ENCODE peak calls at places on chromosomes 11 and 22, in nine cellular contexts. B is C1 segment of cervical spinal cord; D is ovary; G is HepG2; N is mesenchymal stem cell; Q is left cardiac atrium; E is T-helper 1 cell; I is psoas muscle; V is activated CD4-positive, CD25-positive, alpha-beta regulatory T cell. R is an unnamed sample.

GRCh38 chr11:97622795-97623194 is 1233.0 kb downstream of the JRKL start:
- DNase-seq in B (no peak), Q (no peak), E (no peak), N (peak), I (no peak), D (no peak), V (no peak), G (no peak), R (no peak)

GRCh38 chr11:122037911-122038310 is 78.1 kb downstream of the BLID start:
- DNase-seq in B (no peak), N (no peak), Q (no peak), V (no peak), D (no peak), E (no peak), I (no peak), G (no peak), R (no peak)

GRCh38 chr22:26542831-26543230 is 30.6 kb upstream of the TFIP11 start:
- DNase-seq in I (no peak), D (no peak), Q (no peak), G (no peak), N (no peak), E (no peak), V (no peak), B (no peak), R (no peak)

GRCh38 chr11:1568451-1568911 is 3.6 kb downstream of the DUSP8 start:
- DNase-seq in V (no peak), Q (peak), N (no peak), I (no peak), D (no peak), E (peak), G (no peak), B (no peak), R (no peak)

GRCh38 chr11:62295504-62295903 is 3.4 kb downstream of the SCGB1D4 start:
- DNase-seq in V (no peak), B (no peak), I (no peak), D (no peak), Q (no peak), N (peak), G (peak), E (no peak), R (peak)

GRCh38 chr11:25983280-25983679 is 348.6 kb upstream of the ANO3 start:
- DNase-seq in N (no peak), I (no peak), Q (no peak), D (no peak), E (no peak), B (no peak), V (no peak), G (no peak), R (no peak)

GRCh38 chr22:19868333-19868732 is 13.7 kb upstream of the GNB1L start:
- DNase-seq in G (no peak), I (no peak), Q (peak), N (no peak), B (no peak), V (no peak), D (no peak), E (no peak), R (no peak)

GRCh38 chr11:73359930-73360742 is 16.1 kb upstream of the RELT start:
- DNase-seq in G (peak), I (peak), N (no peak), V (no peak), B (no peak), E (no peak), Q (no peak), D (no peak), R (peak)

GRCh38 chr11:14334893-14335292 is 24.1 kb downstream of the RRAS2 start:
- DNase-seq in E (no peak), B (no peak), G (no peak), N (no peak), Q (no peak), D (no peak), V (no peak), I (no peak), R (no peak)

GRCh38 chr11:106101797-106102196 is 24.3 kb downstream of the AASDHPPT start:
- DNase-seq in N (peak), V (no peak), I (no peak), B (no peak), G (no peak), D (no peak), Q (no peak), E (no peak), R (no peak)

GRCh38 chr22:22164541-22165272 is 79.9 kb upstream of the VPREB1 start:
- DNase-seq in V (no peak), E (no peak), Q (no peak), B (no peak), N (no peak), I (no peak), G (no peak), D (no peak), R (no peak)

GRCh38 chr11:66720223-66720898 is 8.7 kb downstream of the SPTBN2 start:
- DNase-seq in I (peak), Q (no peak), G (peak), D (no peak), N (no peak), V (no peak), E (no peak), B (no peak), R (no peak)

GRCh38 chr11:44243633-44244343 is 66.2 kb downstream of the ALX4 start:
- DNase-seq in B (no peak), N (peak), D (no peak), I (no peak), G (peak), V (no peak), Q (no peak), E (no peak), R (peak)

GRCh38 chr11:66548041-66548440 is 1.3 kb downstream of the ACTN3 start:
- DNase-seq in B (no peak), D (no peak), I (no peak), V (no peak), E (no peak), N (no peak), G (no peak), Q (no peak), R (no peak)

GRCh38 chr11:11577246-11577855 is 44.5 kb downstream of the GALNT18 start:
- DNase-seq in Q (peak), E (no peak), B (no peak), D (no peak), N (peak), G (no peak), V (no peak), I (no peak), R (no peak)

GRCh38 chr22:21811982-21812381 is 55.5 kb downstream of the MAPK1 start:
- DNase-seq in I (no peak), N (no peak), V (no peak), D (no peak), G (no peak), B (no peak), E (no peak), Q (no peak), R (no peak)

GRCh38 chr11:61543606-61544306 is 35.2 kb downstream of the LRRC10B start:
- DNase-seq in Q (no peak), V (no peak), G (peak), B (no peak), N (no peak), D (no peak), E (no peak), I (no peak), R (no peak)

GRCh38 chr11:122655527-122656072 is at the start of gene UBASH3B:
- DNase-seq in I (peak), B (peak), N (peak), Q (peak), G (peak), V (peak), D (peak), E (peak), R (peak)

R was measured in NCI-H460.